ENCODE peak calls at places on chromosome 10, in five cellular contexts. One of them, this sample, is unnamed.
A peak's percentile ranks its signal among the peaks of the same experiment; 100 is the strongest.

GRCh38 chr10:122142652-122143237 is 128.4 kb upstream of the BTBD16 start:
- DNase-seq in activated T-helper 9 cell treated with anti-CD3 and anti-CD28 coated beads, Interleukin-2, amount 50 U/mL, for 16 hours: no peak
- DNase-seq in LoVo: no peak
- DNase-seq in GM12891: peak; percentile 46
- DNase-seq in pons: peak; percentile 56
- DNase-seq in this sample: peak; percentile 43

GRCh38 chr10:27413831-27414348 is 90.2 kb upstream of the RAB18 start:
- DNase-seq in activated T-helper 9 cell treated with anti-CD3 and anti-CD28 coated beads, Interleukin-2, amount 50 U/mL, for 16 hours: no peak
- DNase-seq in LoVo: no peak
- DNase-seq in GM12891: no peak
- DNase-seq in pons: no peak
- DNase-seq in this sample: no peak

GRCh38 chr10:46035923-46036849 is 5.8 kb upstream of the NCOA4 start:
- DNase-seq in activated T-helper 9 cell treated with anti-CD3 and anti-CD28 coated beads, Interleukin-2, amount 50 U/mL, for 16 hours: no peak
- DNase-seq in LoVo: no peak
- DNase-seq in GM12891: no peak
- DNase-seq in pons: no peak
- DNase-seq in this sample: peak; percentile 15

GRCh38 chr10:17768957-17769356 is 17.0 kb downstream of the TMEM236 start:
- DNase-seq in activated T-helper 9 cell treated with anti-CD3 and anti-CD28 coated beads, Interleukin-2, amount 50 U/mL, for 16 hours: no peak
- DNase-seq in LoVo: peak; percentile 9
- DNase-seq in GM12891: no peak
- DNase-seq in pons: no peak
- DNase-seq in this sample: peak; percentile 48

GRCh38 chr10:107924458-107924857 is 760.0 kb upstream of the SORCS1 start:
- DNase-seq in activated T-helper 9 cell treated with anti-CD3 and anti-CD28 coated beads, Interleukin-2, amount 50 U/mL, for 16 hours: no peak
- DNase-seq in LoVo: no peak
- DNase-seq in GM12891: no peak
- DNase-seq in pons: no peak
- DNase-seq in this sample: peak; percentile 45

GRCh38 chr10:85657478-85658113 is 709.0 kb downstream of the GRID1 start:
- DNase-seq in activated T-helper 9 cell treated with anti-CD3 and anti-CD28 coated beads, Interleukin-2, amount 50 U/mL, for 16 hours: no peak
- DNase-seq in LoVo: no peak
- DNase-seq in GM12891: no peak
- DNase-seq in pons: no peak
- DNase-seq in this sample: no peak

GRCh38 chr10:122632031-122632430 is 67.6 kb downstream of the C10orf120 start:
- DNase-seq in activated T-helper 9 cell treated with anti-CD3 and anti-CD28 coated beads, Interleukin-2, amount 50 U/mL, for 16 hours: no peak
- DNase-seq in LoVo: no peak
- DNase-seq in GM12891: no peak
- DNase-seq in pons: no peak
- DNase-seq in this sample: no peak

GRCh38 chr10:48946891-48947500 is 7.4 kb upstream of the LRRC18 start:
- DNase-seq in activated T-helper 9 cell treated with anti-CD3 and anti-CD28 coated beads, Interleukin-2, amount 50 U/mL, for 16 hours: no peak
- DNase-seq in LoVo: peak; percentile 41
- DNase-seq in GM12891: no peak
- DNase-seq in pons: no peak
- DNase-seq in this sample: peak; percentile 2

This sample was measured in ELR.